ENCODE peak calls at places on chromosomes 11 and 22, in four cellular contexts. S is gastrocnemius medialis; X is CD8-positive, alpha-beta memory T cell; W is A673. P is an unnamed sample.

GRCh38 chr11:134498326-134499139 is 86.5 kb upstream of the B3GAT1 start:
- DNase-seq in S (no peak), W (no peak), X (no peak), P (no peak)

GRCh38 chr11:2466869-2467694 is 22.3 kb downstream of the KCNQ1 start:
- DNase-seq in S (no peak), W (no peak), X (peak; percentile 76), P (peak; percentile 53)

GRCh38 chr11:69131644-69132300 is 24.0 kb upstream of the SMIM38 start:
- DNase-seq in S (no peak), X (no peak), W (peak; percentile 88), P (peak; percentile 70)

GRCh38 chr22:21672107-21672629 is 6.4 kb downstream of the PPIL2 start:
- DNase-seq in S (no peak), W (no peak), X (no peak), P (no peak)

GRCh38 chr11:128981254-128981653 is 38.6 kb upstream of the TP53AIP1 start:
- DNase-seq in S (no peak), W (no peak), X (no peak), P (no peak)

GRCh38 chr11:67032830-67033555 is 10.1 kb downstream of the SYT12 start:
- DNase-seq in S (no peak), W (no peak), X (no peak), P (peak; percentile 66)

GRCh38 chr11:19921976-19922688 is 209.5 kb downstream of the NAV2 start:
- DNase-seq in W (no peak), S (no peak), X (no peak), P (no peak)

GRCh38 chr22:30115705-30116104 is 35.4 kb downstream of the HORMAD2 start:
- DNase-seq in W (no peak), X (no peak), S (no peak), P (no peak)

GRCh38 chr11:74001822-74002286 is 7.0 kb downstream of the UCP3 start:
- DNase-seq in W (no peak), X (no peak), S (peak; percentile 52), P (no peak)

GRCh38 chr11:68016161-68016903 is 6.2 kb downstream of the ALDH3B1 start:
- DNase-seq in X (no peak), S (no peak), W (no peak), P (no peak)

GRCh38 chr11:134402910-134403309 is 9.1 kb downstream of the B3GAT1 start:
- DNase-seq in S (no peak), X (no peak), W (no peak), P (no peak)

GRCh38 chr11:64725601-64726139 is 2.7 kb upstream of the NRXN2 start:
- DNase-seq in W (no peak), X (no peak), S (no peak), P (no peak)

GRCh38 chr11:103731681-103732080 is 304.8 kb upstream of the DDI1 start:
- DNase-seq in W (no peak), S (no peak), X (no peak), P (no peak)

GRCh38 chr11:100010393-100010792 is 676.7 kb upstream of the ARHGAP42 start:
- DNase-seq in S (no peak), X (no peak), W (peak; percentile 66), P (no peak)

GRCh38 chr11:72139500-72139899 is 4.0 kb downstream of the FOLR3 start:
- DNase-seq in S (no peak), W (no peak), X (no peak), P (no peak)

GRCh38 chr11:112852141-112852853 is 108.9 kb upstream of the NCAM1 start:
- DNase-seq in X (no peak), W (no peak), S (no peak), P (no peak)

GRCh38 chr22:50675553-50676199 is 3.1 kb downstream of the SHANK3 start:
- DNase-seq in S (no peak), X (no peak), W (no peak), P (peak; percentile 40)

GRCh38 chr22:45576730-45577464 is 74.2 kb downstream of the FBLN1 start:
- DNase-seq in W (no peak), X (no peak), S (no peak), P (no peak)

GRCh38 chr22:26229910-26230309 is 60.6 kb downstream of the SEZ6L start:
- DNase-seq in W (no peak), X (no peak), S (peak; percentile 50), P (no peak)

GRCh38 chr11:70428701-70429427 is 30.5 kb downstream of the CTTN start:
- DNase-seq in X (no peak), S (no peak), W (no peak), P (no peak)

GRCh38 chr11:114089748-114090147 is 30.2 kb downstream of the ZBTB16 start:
- DNase-seq in S (peak; percentile 37), X (no peak), W (no peak), P (no peak)

GRCh38 chr11:114090976-114091375 is 31.5 kb downstream of the ZBTB16 start:
- DNase-seq in S (peak; percentile 12), W (no peak), X (no peak), P (no peak)

GRCh38 chr11:114091791-114092397 is 32.4 kb downstream of the ZBTB16 start:
- DNase-seq in W (no peak), S (peak; percentile 17), X (no peak), P (no peak)

GRCh38 chr11:114088836-114089235 is 29.3 kb downstream of the ZBTB16 start:
- DNase-seq in S (peak; percentile 71), W (no peak), X (no peak), P (no peak)

GRCh38 chr11:114090225-114090624 is 30.7 kb downstream of the ZBTB16 start:
- DNase-seq in S (no peak), W (no peak), X (no peak), P (no peak)
- H3K27ac ChIP-seq in S (peak overlapping the region; percentile 95), W (no peak overlapping the region), X (no peak overlapping the region), P (peak overlapping the region; percentile 54)

GRCh38 chr11:96167233-96167632 is 175.8 kb downstream of the MAML2 start:
- DNase-seq in W (peak; percentile 68), X (no peak), S (no peak), P (no peak)

GRCh38 chr11:96169250-96169649 is 173.7 kb downstream of the MAML2 start:
- DNase-seq in W (no peak), X (no peak), S (no peak), P (no peak)

GRCh38 chr11:96168623-96169022 is 174.4 kb downstream of the MAML2 start:
- DNase-seq in X (no peak), W (peak; percentile 94), S (peak; percentile 48), P (no peak)

GRCh38 chr11:96162816-96163499 is 180.0 kb downstream of the MAML2 start:
- DNase-seq in S (peak; percentile 25), W (peak; percentile 100), X (no peak), P (no peak)

GRCh38 chr11:96167787-96168186 is 175.2 kb downstream of the MAML2 start:
- DNase-seq in W (peak; percentile 46), S (no peak), X (no peak), P (no peak)
- H3K4me1 ChIP-seq in W (peaks cover 74% of the 10 kb centered on the region), S (peaks cover 12% of the 10 kb centered on the region), X (peaks cover 9% of the 10 kb centered on the region), P (peaks cover 36% of the 10 kb centered on the region)

DNA sequence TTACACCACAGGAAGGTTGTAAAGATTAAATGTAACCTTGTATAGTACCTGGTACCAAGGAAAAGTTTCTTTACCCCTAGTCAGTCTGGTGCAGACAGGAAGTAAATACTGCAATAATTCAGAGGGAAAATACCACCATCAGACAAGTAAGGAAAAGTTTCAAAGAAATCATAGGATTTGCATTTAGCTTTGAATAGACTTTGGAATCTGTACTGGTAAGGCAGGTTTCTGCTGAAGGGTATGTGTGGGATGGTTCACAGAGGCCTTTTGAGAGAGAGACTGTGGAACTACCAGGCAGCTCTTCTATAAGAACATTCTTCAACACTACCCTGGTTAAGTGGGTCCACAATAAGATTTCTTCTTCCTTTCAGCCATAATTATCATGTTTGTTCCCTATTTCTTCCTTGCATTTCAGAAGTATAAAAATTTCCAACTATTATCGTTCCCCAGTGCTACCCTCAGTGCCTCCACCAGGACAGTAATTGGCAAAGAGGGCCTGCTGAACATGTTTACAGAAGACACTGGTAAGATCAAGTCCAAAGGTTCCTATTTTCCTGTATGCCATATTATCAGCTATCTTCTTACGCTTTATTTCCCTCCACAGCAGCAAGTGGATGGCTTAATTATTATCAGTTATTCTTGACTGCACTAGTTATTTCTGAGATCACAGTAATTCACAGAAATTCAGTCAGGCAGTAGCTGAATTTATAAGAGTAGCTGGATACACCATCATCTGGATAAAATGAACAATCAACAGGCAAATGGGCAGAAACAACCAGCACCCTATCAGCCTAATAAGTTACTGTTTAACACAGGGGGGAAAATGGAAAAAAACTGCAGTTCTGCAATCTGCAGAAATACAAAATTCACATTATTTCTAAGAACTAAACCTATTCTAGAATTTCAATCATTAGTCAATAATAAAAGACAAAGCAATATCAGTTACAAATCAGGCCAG is 48.5 kb downstream of the PITPNB start:
- DNase-seq in X (no peak), W (no peak), S (no peak), P (no peak)
- H3K27ac ChIP-seq in X (no peak overlapping the region), W (no peak overlapping the region), S (peak overlapping the region; percentile 44), P (peak overlapping the region; percentile 83)

GRCh38 chr11:63532150-63532549 is 4.5 kb upstream of the PLAAT4 start:
- DNase-seq in W (no peak), X (no peak), S (no peak), P (no peak)

GRCh38 chr11:63534076-63534475 is 2.5 kb upstream of the PLAAT4 start:
- DNase-seq in W (no peak), S (no peak), X (no peak), P (no peak)

GRCh38 chr11:63534895-63535461 is 1.6 kb upstream of the PLAAT4 start:
- DNase-seq in S (no peak), W (no peak), X (no peak), P (no peak)

GRCh38 chr11:63535734-63536133 is 874 bp upstream of the PLAAT4 start:
- DNase-seq in X (no peak), W (no peak), S (no peak), P (no peak)

DNA sequence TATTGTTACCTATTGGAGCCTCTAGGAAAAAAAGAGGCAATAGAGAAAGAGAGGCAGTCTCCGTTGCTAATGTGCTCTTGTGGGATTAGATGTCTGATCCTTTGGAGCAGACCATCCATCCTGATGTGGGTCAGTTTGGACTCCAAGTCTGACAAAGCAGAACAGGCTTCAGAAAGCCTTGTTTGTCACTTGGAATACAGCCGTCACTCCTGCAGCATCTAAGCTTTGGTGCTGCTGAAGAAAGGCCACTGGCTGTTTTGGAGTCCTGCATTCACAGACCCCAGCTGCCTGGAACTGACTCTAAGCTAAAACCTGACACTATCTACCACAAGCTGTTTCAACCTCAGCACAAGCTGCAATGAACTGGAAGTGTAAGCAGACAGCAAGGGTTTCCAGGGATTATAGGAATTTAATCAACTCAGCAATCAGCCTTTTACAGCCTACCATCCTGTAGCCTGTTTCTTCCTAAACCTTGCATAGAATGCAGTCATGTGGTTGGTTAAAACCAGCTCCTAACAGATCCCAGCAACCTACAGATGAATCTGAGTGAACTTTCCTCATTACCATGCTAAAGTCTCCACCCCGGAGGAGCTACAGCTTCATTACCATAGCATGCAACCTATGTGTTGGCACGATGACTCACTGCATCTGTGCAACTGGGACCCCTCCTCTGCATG is 3.7 kb upstream of the PLAAT4 start:
- DNase-seq in S (no peak), W (no peak), X (no peak), P (no peak)
- H3K4me1 ChIP-seq in S (peaks cover 19% of the 10 kb centered on the region), W (peaks cover 7% of the 10 kb centered on the region), X (peaks cover 73% of the 10 kb centered on the region), P (no peaks in the 10 kb centered on the region)